ENCODE peak calls at places on chromosomes 11 and 22, in six cellular contexts. One of them, this sample, is unnamed.

GRCh38 chr11:58057481-58057880 is 26.7 kb downstream of the OR6Q1 start:
- DNase-seq in PC-3: no peak
- DNase-seq in AG10803: peak; percentile 58
- DNase-seq in epithelial cell of proximal tubule: no peak
- DNase-seq in Calu3: no peak
- DNase-seq in fibroblast of mammary gland: peak; percentile 4
- DNase-seq in this sample: no peak

GRCh38 chr22:48548391-48548790 is 1279.3 kb downstream of the BRD1 start:
- DNase-seq in PC-3: no peak
- DNase-seq in AG10803: no peak
- DNase-seq in epithelial cell of proximal tubule: no peak
- DNase-seq in Calu3: no peak
- DNase-seq in fibroblast of mammary gland: no peak
- DNase-seq in this sample: no peak

GRCh38 chr11:114060402-114061052 is 1.0 kb downstream of the ZBTB16 start:
- DNase-seq in PC-3: no peak
- DNase-seq in AG10803: no peak
- DNase-seq in epithelial cell of proximal tubule: no peak
- DNase-seq in Calu3: peak; percentile 13
- DNase-seq in fibroblast of mammary gland: no peak
- DNase-seq in this sample: no peak

GRCh38 chr11:18706330-18707243 is 8.0 kb downstream of the TMEM86A start:
- DNase-seq in PC-3: no peak
- DNase-seq in AG10803: no peak
- DNase-seq in epithelial cell of proximal tubule: no peak
- DNase-seq in Calu3: no peak
- DNase-seq in fibroblast of mammary gland: peak; percentile 48
- DNase-seq in this sample: peak; percentile 67

GRCh38 chr11:79971255-79971654 is 530.4 kb upstream of the TENM4 start:
- DNase-seq in PC-3: no peak
- DNase-seq in AG10803: no peak
- DNase-seq in epithelial cell of proximal tubule: no peak
- DNase-seq in Calu3: no peak
- DNase-seq in fibroblast of mammary gland: no peak
- DNase-seq in this sample: no peak

GRCh38 chr11:28697920-28698827 is 590.0 kb downstream of the METTL15 start:
- DNase-seq in PC-3: peak; percentile 76
- DNase-seq in AG10803: peak; percentile 46
- DNase-seq in epithelial cell of proximal tubule: no peak
- DNase-seq in Calu3: peak; percentile 68
- DNase-seq in fibroblast of mammary gland: peak; percentile 61
- DNase-seq in this sample: no peak

GRCh38 chr11:110430267-110431211 is 791 bp downstream of the FDX1 start:
- DNase-seq in PC-3: peak; percentile 30
- DNase-seq in AG10803: peak; percentile 46
- DNase-seq in epithelial cell of proximal tubule: no peak
- DNase-seq in Calu3: peak; percentile 8
- DNase-seq in fibroblast of mammary gland: peak; percentile 48
- DNase-seq in this sample: no peak

GRCh38 chr11:100445231-100445735 is 241.8 kb upstream of the ARHGAP42 start:
- DNase-seq in PC-3: peak; percentile 59
- DNase-seq in AG10803: no peak
- DNase-seq in epithelial cell of proximal tubule: peak; percentile 13
- DNase-seq in Calu3: no peak
- DNase-seq in fibroblast of mammary gland: peak; percentile 1
- DNase-seq in this sample: no peak

GRCh38 chr22:44587004-44587793 is 89.2 kb upstream of the RTL6 start:
- DNase-seq in PC-3: peak; percentile 44
- DNase-seq in AG10803: peak; percentile 17
- DNase-seq in epithelial cell of proximal tubule: no peak
- DNase-seq in Calu3: no peak
- DNase-seq in fibroblast of mammary gland: no peak
- DNase-seq in this sample: no peak

GRCh38 chr11:121459413-121460041 is 6.8 kb upstream of the SORL1-AS1 start:
- DNase-seq in PC-3: no peak
- DNase-seq in AG10803: no peak
- DNase-seq in epithelial cell of proximal tubule: no peak
- DNase-seq in Calu3: no peak
- DNase-seq in fibroblast of mammary gland: no peak
- DNase-seq in this sample: no peak

GRCh38 chr11:43518407-43519165 is 159.9 kb downstream of the TTC17 start:
- DNase-seq in PC-3: no peak
- DNase-seq in AG10803: peak; percentile 26
- DNase-seq in epithelial cell of proximal tubule: peak; percentile 32
- DNase-seq in Calu3: no peak
- DNase-seq in fibroblast of mammary gland: peak; percentile 19
- DNase-seq in this sample: no peak

GRCh38 chr11:26719289-26719688 is 2.6 kb downstream of the SLC5A12 start:
- DNase-seq in PC-3: no peak
- DNase-seq in AG10803: no peak
- DNase-seq in epithelial cell of proximal tubule: no peak
- DNase-seq in Calu3: no peak
- DNase-seq in fibroblast of mammary gland: no peak
- DNase-seq in this sample: no peak

GRCh38 chr11:57800444-57801184 is 39.0 kb downstream of the CTNND1 start:
- DNase-seq in PC-3: peak; percentile 99
- DNase-seq in AG10803: peak; percentile 76
- DNase-seq in epithelial cell of proximal tubule: peak; percentile 45
- DNase-seq in Calu3: peak; percentile 40
- DNase-seq in fibroblast of mammary gland: peak; percentile 79
- DNase-seq in this sample: peak; percentile 67

GRCh38 chr11:19079643-19080440 is 19.3 kb upstream of the MRGPRX2 start:
- DNase-seq in PC-3: peak; percentile 96
- DNase-seq in AG10803: peak; percentile 97
- DNase-seq in epithelial cell of proximal tubule: peak; percentile 56
- DNase-seq in Calu3: peak; percentile 70
- DNase-seq in fibroblast of mammary gland: peak; percentile 94
- DNase-seq in this sample: no peak

GRCh38 chr11:58086528-58086927 is 38.8 kb downstream of the OR9I1 start:
- DNase-seq in PC-3: no peak
- DNase-seq in AG10803: no peak
- DNase-seq in epithelial cell of proximal tubule: no peak
- DNase-seq in Calu3: no peak
- DNase-seq in fibroblast of mammary gland: no peak
- DNase-seq in this sample: no peak

DNA sequence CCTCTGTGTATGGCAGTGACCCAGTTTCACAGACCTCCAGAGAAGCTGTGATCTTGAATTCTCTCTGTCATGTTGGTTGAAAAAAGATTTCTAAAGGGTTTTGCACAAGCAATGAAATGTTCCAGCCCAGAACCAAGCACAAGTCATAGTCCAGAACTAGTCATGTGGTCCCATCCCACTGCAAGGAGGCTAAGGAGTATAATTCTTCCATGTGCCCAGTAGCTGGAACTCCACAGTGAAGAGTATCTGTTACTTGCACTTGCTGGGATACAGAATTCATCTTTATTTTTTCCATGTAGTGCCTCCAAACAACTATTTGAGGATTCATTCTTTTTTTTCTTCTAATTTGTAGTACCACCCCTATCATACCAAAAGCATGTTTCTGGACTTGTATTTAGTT is 9.9 kb upstream of the MMP8 start:
- DNase-seq in PC-3: peak; percentile 33
- DNase-seq in AG10803: peak; percentile 9
- DNase-seq in epithelial cell of proximal tubule: no peak
- DNase-seq in Calu3: no peak
- DNase-seq in fibroblast of mammary gland: no peak
- DNase-seq in this sample: no peak
- TF ChIP-seq CTCF in PC-3: no peak
- TF ChIP-seq CTCF in AG10803: no peak
- TF ChIP-seq CTCF in epithelial cell of proximal tubule: no peak
- TF ChIP-seq CTCF in Calu3: no peak
- TF ChIP-seq CTCF in fibroblast of mammary gland: peak; percentile 13
- TF ChIP-seq CTCF in this sample: no peak

GRCh38 chr11:72641900-72642814 is 32.1 kb downstream of the PDE2A start:
- DNase-seq in PC-3: peak; percentile 40
- DNase-seq in AG10803: peak; percentile 3
- DNase-seq in epithelial cell of proximal tubule: no peak
- DNase-seq in Calu3: peak; percentile 47
- DNase-seq in fibroblast of mammary gland: no peak
- DNase-seq in this sample: peak; percentile 65

GRCh38 chr11:72643547-72643946 is 30.7 kb downstream of the PDE2A start:
- DNase-seq in PC-3: peak; percentile 89
- DNase-seq in AG10803: peak; percentile 12
- DNase-seq in epithelial cell of proximal tubule: peak; percentile 27
- DNase-seq in Calu3: peak; percentile 79
- DNase-seq in fibroblast of mammary gland: peak; percentile 54
- DNase-seq in this sample: no peak

GRCh38 chr11:72641522-72641899 is 32.7 kb downstream of the PDE2A start:
- DNase-seq in PC-3: no peak
- DNase-seq in AG10803: no peak
- DNase-seq in epithelial cell of proximal tubule: no peak
- DNase-seq in Calu3: no peak
- DNase-seq in fibroblast of mammary gland: no peak
- DNase-seq in this sample: no peak

GRCh38 chr11:72646024-72646423 is 28.2 kb downstream of the PDE2A start:
- DNase-seq in PC-3: no peak
- DNase-seq in AG10803: no peak
- DNase-seq in epithelial cell of proximal tubule: no peak
- DNase-seq in Calu3: no peak
- DNase-seq in fibroblast of mammary gland: no peak
- DNase-seq in this sample: no peak

DNA sequence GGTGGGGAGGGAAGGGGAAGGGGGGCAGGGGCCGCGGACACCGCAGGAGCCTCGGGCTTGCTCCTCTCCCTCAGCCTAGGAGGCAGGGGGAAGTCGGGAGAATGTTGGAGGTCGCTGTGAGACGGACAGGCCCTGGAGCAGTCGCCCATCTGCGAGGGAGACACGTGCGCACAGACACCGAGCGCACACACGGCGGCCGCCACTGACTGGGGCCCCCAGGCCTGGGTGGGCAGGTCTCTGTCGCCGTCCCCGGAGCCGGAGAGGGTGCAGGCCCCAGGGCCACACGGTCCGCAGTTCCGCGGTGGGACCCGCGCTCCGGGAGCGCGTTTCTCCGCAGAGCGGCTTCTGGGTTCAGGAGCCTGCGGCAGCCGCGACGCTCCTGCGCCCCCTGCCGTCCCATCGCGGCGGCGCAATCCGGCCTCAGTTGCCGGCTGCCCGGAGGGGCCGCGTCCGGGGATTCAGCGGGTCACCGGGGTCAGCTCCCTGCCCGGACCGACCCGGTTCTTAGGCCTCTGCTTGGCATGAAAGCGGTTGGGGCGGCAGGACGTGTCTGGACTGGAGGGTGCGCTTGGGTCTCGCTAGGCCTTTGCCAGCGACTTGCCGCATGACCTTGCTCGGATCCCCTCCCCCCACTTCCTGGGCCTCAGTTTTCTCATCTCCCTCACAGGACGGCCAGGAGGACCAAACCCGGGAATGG is 31.3 kb downstream of the PDE2A start:
- DNase-seq in PC-3: peak; percentile 69
- DNase-seq in AG10803: peak; percentile 25
- DNase-seq in epithelial cell of proximal tubule: no peak
- DNase-seq in Calu3: peak; percentile 75
- DNase-seq in fibroblast of mammary gland: peak; percentile 23
- DNase-seq in this sample: peak; percentile 91
- TF ChIP-seq CTCF in PC-3: peak; percentile 91
- TF ChIP-seq CTCF in AG10803: peak; percentile 59
- TF ChIP-seq CTCF in epithelial cell of proximal tubule: peak; percentile 75
- TF ChIP-seq CTCF in Calu3: peak; percentile 93
- TF ChIP-seq CTCF in fibroblast of mammary gland: no peak
- TF ChIP-seq CTCF in this sample: peak; percentile 70

GRCh38 chr11:129770993-129771392 is 44.7 kb upstream of the TMEM45B start:
- DNase-seq in PC-3: no peak
- DNase-seq in AG10803: no peak
- DNase-seq in epithelial cell of proximal tubule: no peak
- DNase-seq in Calu3: no peak
- DNase-seq in fibroblast of mammary gland: no peak
- DNase-seq in this sample: no peak

GRCh38 chr11:129767827-129768226 is 47.8 kb upstream of the TMEM45B start:
- DNase-seq in PC-3: peak; percentile 62
- DNase-seq in AG10803: no peak
- DNase-seq in epithelial cell of proximal tubule: no peak
- DNase-seq in Calu3: no peak
- DNase-seq in fibroblast of mammary gland: no peak
- DNase-seq in this sample: no peak

GRCh38 chr11:129769059-129769458 is 46.6 kb upstream of the TMEM45B start:
- DNase-seq in PC-3: no peak
- DNase-seq in AG10803: no peak
- DNase-seq in epithelial cell of proximal tubule: no peak
- DNase-seq in Calu3: no peak
- DNase-seq in fibroblast of mammary gland: no peak
- DNase-seq in this sample: no peak

GRCh38 chr11:129768356-129768755 is 47.3 kb upstream of the TMEM45B start:
- DNase-seq in PC-3: no peak
- DNase-seq in AG10803: no peak
- DNase-seq in epithelial cell of proximal tubule: no peak
- DNase-seq in Calu3: no peak
- DNase-seq in fibroblast of mammary gland: no peak
- DNase-seq in this sample: no peak

DNA sequence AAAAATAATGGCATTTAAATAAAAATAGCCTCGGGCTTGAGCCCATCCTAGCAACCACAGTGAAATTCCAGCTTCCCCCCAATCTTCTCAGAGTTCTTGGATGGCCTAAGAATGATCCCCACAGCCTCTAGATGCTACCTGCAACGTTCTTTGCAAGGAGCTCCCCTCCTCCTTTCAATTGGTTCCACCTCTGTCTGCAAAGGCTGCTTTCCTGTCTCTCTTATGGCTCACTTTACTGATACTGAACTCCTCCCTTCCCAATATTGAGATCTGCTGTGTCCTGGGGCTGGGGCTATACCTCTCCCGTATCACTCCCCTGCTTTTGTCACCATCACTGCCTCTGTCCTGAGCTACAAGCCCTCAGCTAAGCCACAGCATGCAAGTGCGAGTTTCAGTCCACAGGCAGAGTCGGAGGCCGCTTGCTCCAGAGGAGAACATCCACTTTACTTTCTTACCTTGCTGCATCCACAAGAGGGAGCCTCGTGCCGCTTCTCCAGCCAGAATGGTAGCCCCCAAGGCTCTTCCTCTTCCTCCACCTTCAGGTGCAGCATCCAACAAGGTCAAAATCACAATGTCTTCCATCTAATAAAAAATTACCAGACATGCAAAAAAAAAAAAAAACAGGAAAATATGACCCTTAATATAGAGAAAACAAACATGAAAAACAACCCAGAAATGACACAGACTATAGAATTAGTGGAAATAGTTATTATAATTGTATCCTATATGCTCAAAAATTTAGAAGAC is 48.6 kb upstream of the TMEM45B start:
- DNase-seq in PC-3: peak; percentile 69
- DNase-seq in AG10803: peak; percentile 23
- DNase-seq in epithelial cell of proximal tubule: no peak
- DNase-seq in Calu3: peak; percentile 53
- DNase-seq in fibroblast of mammary gland: peak; percentile 21
- DNase-seq in this sample: no peak
- TF ChIP-seq CTCF in PC-3: peak; percentile 87
- TF ChIP-seq CTCF in AG10803: peak; percentile 67
- TF ChIP-seq CTCF in epithelial cell of proximal tubule: peak; percentile 68
- TF ChIP-seq CTCF in Calu3: peak; percentile 36
- TF ChIP-seq CTCF in fibroblast of mammary gland: peak; percentile 56
- TF ChIP-seq CTCF in this sample: peak; percentile 53

DNA sequence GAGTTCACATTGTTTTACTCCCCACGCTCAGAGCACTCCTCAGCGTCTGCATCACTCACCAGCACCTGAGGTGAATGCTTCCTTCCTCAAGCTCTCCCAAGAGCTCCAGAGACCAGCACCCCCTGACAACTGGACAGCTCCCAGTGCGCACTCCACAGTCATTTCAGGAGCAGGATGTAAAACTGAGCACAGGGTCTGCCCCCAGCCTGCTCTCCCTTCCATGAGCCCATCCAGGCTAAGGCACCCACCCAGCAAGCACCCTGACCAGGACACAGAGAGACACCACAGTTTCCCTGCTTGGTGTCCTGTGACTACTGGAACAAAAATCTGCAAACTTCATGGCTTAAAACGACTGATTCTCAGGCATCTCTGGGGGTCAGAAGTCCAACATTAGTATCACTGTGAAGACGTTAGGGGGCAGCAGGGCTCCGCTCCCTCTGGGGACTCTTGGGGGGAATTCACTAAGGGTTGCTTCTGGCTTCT is 3.3 kb downstream of the SCGB1D2 start:
- DNase-seq in PC-3: peak; percentile 63
- DNase-seq in AG10803: peak; percentile 10
- DNase-seq in epithelial cell of proximal tubule: no peak
- DNase-seq in Calu3: peak; percentile 24
- DNase-seq in fibroblast of mammary gland: peak; percentile 25
- DNase-seq in this sample: no peak
- TF ChIP-seq CTCF in PC-3: peak; percentile 40
- TF ChIP-seq CTCF in AG10803: peak; percentile 12
- TF ChIP-seq CTCF in epithelial cell of proximal tubule: peak; percentile 54
- TF ChIP-seq CTCF in Calu3: no peak
- TF ChIP-seq CTCF in fibroblast of mammary gland: peak; percentile 19
- TF ChIP-seq CTCF in this sample: peak; percentile 29

This sample was measured in D721Med.